ENCODE peak calls at places on chromosomes 7 and 10, in ten cellular contexts. V is activated CD4-positive, alpha-beta T cell treated with anti-CD3 and anti-CD28 coated beads for 1 hour; I is effector memory CD4-positive, alpha-beta T cell; S is mucosa of gallbladder; E is AG20443; A is ovary; O is PC-3; D is NCI-H2081; X is Karpas-422; Z is mesenteric fat pad. M is an unnamed sample.

GRCh38 chr7:2000801-2001321 is 231.9 kb downstream of the MAD1L1 start:
- DNase-seq in V (no peak), I (no peak), S (no peak), E (no peak), A (peak; percentile 21), O (no peak), D (no peak), X (no peak), Z (no peak), M (no peak)

GRCh38 chr10:10642741-10643280 is 374.9 kb upstream of the CELF2 start:
- DNase-seq in V (no peak), I (no peak), S (peak; percentile 57), E (peak; percentile 57), A (peak; percentile 78), O (no peak), D (no peak), X (peak; percentile 7), Z (no peak), M (no peak)

GRCh38 chr7:127932496-127932895 is 98.7 kb downstream of the LRRC4 start:
- DNase-seq in V (no peak), I (no peak), S (no peak), E (no peak), A (no peak), O (no peak), D (no peak), X (no peak), Z (no peak), M (no peak)

GRCh38 chr10:43793714-43794113 is 145.0 kb upstream of the ZNF32 start:
- DNase-seq in V (no peak), I (no peak), S (no peak), E (peak; percentile 38), A (no peak), O (no peak), D (no peak), X (no peak), Z (no peak), M (no peak)

GRCh38 chr7:1108264-1108920 is 20.5 kb downstream of the GPER1 start:
- DNase-seq in V (no peak), I (no peak), S (no peak), E (no peak), A (peak; percentile 23), O (no peak), D (no peak), X (no peak), Z (no peak), M (no peak)

GRCh38 chr10:1320739-1321331 is 264.6 kb downstream of the WDR37 start:
- DNase-seq in V (no peak), I (no peak), S (no peak), E (no peak), A (no peak), O (no peak), D (no peak), X (no peak), Z (no peak), M (no peak)

GRCh38 chr10:112374724-112375541 is 1.0 kb downstream of the ACSL5 start:
- DNase-seq in V (no peak), I (no peak), S (no peak), E (no peak), A (no peak), O (no peak), D (no peak), X (peak; percentile 68), Z (peak; percentile 84), M (no peak)

GRCh38 chr7:157143788-157144187 is 5.1 kb downstream of the UBE3C start:
- DNase-seq in V (no peak), I (no peak), S (no peak), E (no peak), A (no peak), O (no peak), D (no peak), X (no peak), Z (no peak), M (no peak)

GRCh38 chr10:90769946-90770841 is 87.6 kb downstream of the HTR7 start:
- DNase-seq in V (no peak), I (no peak), S (no peak), E (no peak), A (no peak), O (no peak), D (no peak), X (no peak), Z (no peak), M (no peak)

GRCh38 chr7:98826811-98827231 is 43.0 kb downstream of the TMEM130 start:
- DNase-seq in V (no peak), I (no peak), S (no peak), E (peak; percentile 44), A (no peak), O (peak; percentile 13), D (peak; percentile 80), X (no peak), Z (no peak), M (no peak)

GRCh38 chr7:34869016-34869415 is 168.3 kb downstream of the DPY19L1 start:
- DNase-seq in V (no peak), I (no peak), S (no peak), E (no peak), A (no peak), O (no peak), D (no peak), X (no peak), Z (no peak), M (no peak)

M was measured in RKO.